ENCODE peak calls at places on chromosomes 4 and X, in nine cellular contexts. S is heart left ventricle, J is mucosa of descending colon, Y is lower lobe of right lung, M is fibroblast of lung, F is cardiac muscle cell, E is heart right ventricle, L is astrocyte, R is left lung. Z is an unnamed sample.

GRCh38 chrX:11462136-11462535 is 168.9 kb downstream of the AMELX start:
- DNase-seq in E (no peak), L (no peak), F (no peak), S (no peak), J (no peak), R (no peak), Y (no peak), M (no peak), Z (no peak)

GRCh38 chrX:154458954-154459829 is 1.1 kb downstream of the PLXNA3 start:
- DNase-seq in S (peak; percentile 55), R (no peak), L (no peak), F (peak; percentile 9), M (no peak), E (peak; percentile 35), J (no peak), Y (peak; percentile 55), Z (peak; percentile 36)

GRCh38 chr4:29311231-29311630 is 1408.9 kb upstream of the PCDH7 start:
- DNase-seq in M (peak; percentile 32), E (no peak), L (peak; percentile 12), J (no peak), S (no peak), Y (no peak), R (no peak), F (no peak), Z (no peak)

GRCh38 chr4:172344266-172344772 is 531.1 kb downstream of the GALNTL6 start:
- DNase-seq in R (no peak), Y (no peak), M (no peak), F (no peak), L (no peak), J (no peak), S (no peak), E (no peak), Z (no peak)

GRCh38 chrX:7996414-7996813 is 69.2 kb upstream of the PNPLA4 start:
- DNase-seq in M (peak; percentile 17), S (no peak), Y (no peak), L (peak; percentile 8), R (no peak), F (peak; percentile 65), E (no peak), J (no peak), Z (no peak)

GRCh38 chrX:13094780-13095425 is 50.5 kb upstream of the FAM9C start:
- DNase-seq in R (no peak), Y (no peak), M (peak; percentile 76), J (no peak), F (no peak), L (peak; percentile 75), E (no peak), S (no peak), Z (no peak)

GRCh38 chr4:155952546-155952945 is 1.1 kb downstream of the CTSO start:
- DNase-seq in M (peak; percentile 44), R (no peak), J (no peak), L (no peak), F (no peak), S (no peak), Y (no peak), E (no peak), Z (no peak)

GRCh38 chr4:137519406-137519805 is 12.9 kb downstream of the PCDH18 start:
- DNase-seq in E (no peak), S (no peak), L (peak; percentile 64), M (peak; percentile 77), F (no peak), J (no peak), R (no peak), Y (no peak), Z (no peak)

GRCh38 chr4:1171306-1172227 is 816 bp downstream of the SPON2 start:
- DNase-seq in S (no peak), R (peak; percentile 82), Y (no peak), J (peak; percentile 56), E (no peak), L (no peak), F (peak; percentile 33), M (no peak), Z (no peak)

GRCh38 chr4:8688908-8689445 is 96.4 kb downstream of the CPZ start:
- DNase-seq in S (no peak), Y (peak; percentile 10), L (no peak), R (no peak), E (no peak), F (no peak), J (no peak), M (no peak), Z (no peak)

GRCh38 chrX:150696264-150696789 is 3.1 kb downstream of the MTMR1 start:
- DNase-seq in Y (no peak), M (no peak), S (no peak), E (no peak), J (no peak), R (no peak), F (no peak), L (no peak), Z (no peak)

GRCh38 chr4:22496165-22496813 is 19.6 kb downstream of the ADGRA3 start:
- DNase-seq in J (no peak), L (peak; percentile 63), E (no peak), S (no peak), M (peak; percentile 63), R (no peak), F (no peak), Y (no peak), Z (no peak)

GRCh38 chr4:81666491-81666890 is 194.8 kb upstream of the RASGEF1B start:
- DNase-seq in Y (no peak), E (no peak), M (no peak), J (no peak), S (no peak), F (no peak), L (no peak), R (no peak), Z (no peak)

GRCh38 chr4:182325848-182326255 is 82.7 kb downstream of the TENM3 start:
- DNase-seq in J (no peak), F (peak; percentile 83), S (peak; percentile 67), Y (no peak), M (no peak), R (no peak), L (no peak), E (peak; percentile 16), Z (no peak)

GRCh38 chr4:71292228-71292627 is 46.6 kb upstream of the SLC4A4 start:
- DNase-seq in Y (no peak), L (no peak), R (no peak), S (no peak), M (no peak), E (no peak), J (no peak), F (no peak), Z (no peak)

GRCh38 chr4:85611661-85612060 is 136.7 kb downstream of the ARHGAP24 start:
- DNase-seq in E (no peak), J (no peak), L (no peak), Y (no peak), S (no peak), M (no peak), F (no peak), R (no peak), Z (no peak)
- H3K4me1 ChIP-seq in E (no peaks in the 10 kb centered on the region), J (no peaks in the 10 kb centered on the region), L (no peaks in the 10 kb centered on the region), Y (no peaks in the 10 kb centered on the region), S (no peaks in the 10 kb centered on the region), M (no peaks in the 10 kb centered on the region), F (no peaks in the 10 kb centered on the region), R (no peaks in the 10 kb centered on the region), Z (no peaks in the 10 kb centered on the region)

GRCh38 chr4:184383497-184384055 is 90.8 kb downstream of the IRF2 start:
- DNase-seq in R (no peak), Y (no peak), J (no peak), S (peak; percentile 59), F (no peak), L (peak; percentile 95), M (peak; percentile 96), E (no peak), Z (no peak)
- H3K4me3 ChIP-seq in R (no peak overlapping the region), Y (peak overlapping the region; percentile 37), J (no peak overlapping the region), S (peak overlapping the region; percentile 26), F (no peak overlapping the region), L (peak overlapping the region; percentile 59), M (peak overlapping the region; percentile 44), E (peak overlapping the region; percentile 9), Z (peak overlapping the region; percentile 47)

GRCh38 chr4:5051210-5051691 is at the start of gene STK32B:
- DNase-seq in M (peak; percentile 84), Y (peak; percentile 65), S (peak; percentile 72), L (peak; percentile 75), R (peak; percentile 88), J (peak; percentile 63), E (peak; percentile 70), F (peak; percentile 61), Z (no peak)

GRCh38 chr4:5051692-5052423 is 578 bp downstream of the STK32B start:
- DNase-seq in S (no peak), Y (peak; percentile 47), M (peak; percentile 20), J (no peak), F (peak; percentile 1), L (peak; percentile 19), R (peak; percentile 85), E (peak; percentile 19), Z (no peak)

GRCh38 chr4:5054532-5054931 is 3.3 kb downstream of the STK32B start:
- DNase-seq in F (no peak), E (no peak), R (no peak), M (no peak), L (peak; percentile 16), Y (no peak), J (no peak), S (no peak), Z (no peak)

GRCh38 chr4:5052424-5052702 is 1.1 kb downstream of the STK32B start:
- DNase-seq in J (no peak), R (no peak), E (no peak), F (no peak), S (no peak), Y (no peak), M (no peak), L (no peak), Z (no peak)

DNA sequence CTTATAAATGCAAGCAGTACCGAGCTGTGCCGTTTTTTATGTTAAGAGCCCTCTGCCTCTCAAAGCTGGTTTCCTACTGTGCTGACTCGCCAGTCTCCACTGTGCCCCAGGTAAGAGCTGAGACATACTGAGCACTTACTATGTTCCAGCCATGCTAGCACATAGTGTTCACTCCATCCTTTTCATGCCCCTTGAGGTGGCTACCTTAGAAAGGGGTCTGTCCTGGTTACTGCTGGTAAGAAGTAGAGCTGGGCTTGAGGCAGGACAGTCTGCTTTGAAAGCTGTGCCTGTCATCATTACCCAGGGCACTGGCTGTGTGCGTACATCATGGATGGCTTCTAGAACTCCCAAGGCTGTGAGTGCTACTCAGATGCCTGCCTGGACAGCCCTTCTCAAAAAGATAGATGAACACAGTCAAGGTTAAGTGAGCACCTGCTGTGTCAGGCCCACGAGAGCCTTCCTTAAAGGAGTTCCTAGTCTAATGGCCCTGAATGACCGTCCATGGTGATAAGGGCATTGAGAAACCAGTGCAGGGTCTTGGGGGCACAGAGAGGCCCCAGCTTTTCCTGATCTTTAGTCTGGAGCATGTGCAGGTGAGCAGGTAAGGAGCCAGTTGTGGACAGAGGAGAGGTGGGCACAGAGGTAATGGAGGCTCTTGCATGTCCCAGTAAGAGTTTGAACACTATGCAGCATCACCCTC is 1.6 kb downstream of the STK32B start:
- DNase-seq in L (no peak), Y (no peak), J (no peak), E (no peak), M (no peak), S (no peak), R (no peak), F (no peak), Z (no peak)
- H3K4me1 ChIP-seq in L (peaks cover 13% of the 10 kb centered on the region), Y (peaks cover 21% of the 10 kb centered on the region), J (no peaks in the 10 kb centered on the region), E (peaks cover 13% of the 10 kb centered on the region), M (peaks cover 2% of the 10 kb centered on the region), S (no peaks in the 10 kb centered on the region), R (peaks cover 21% of the 10 kb centered on the region), F (peaks cover 4% of the 10 kb centered on the region), Z (no peaks in the 10 kb centered on the region)

DNA sequence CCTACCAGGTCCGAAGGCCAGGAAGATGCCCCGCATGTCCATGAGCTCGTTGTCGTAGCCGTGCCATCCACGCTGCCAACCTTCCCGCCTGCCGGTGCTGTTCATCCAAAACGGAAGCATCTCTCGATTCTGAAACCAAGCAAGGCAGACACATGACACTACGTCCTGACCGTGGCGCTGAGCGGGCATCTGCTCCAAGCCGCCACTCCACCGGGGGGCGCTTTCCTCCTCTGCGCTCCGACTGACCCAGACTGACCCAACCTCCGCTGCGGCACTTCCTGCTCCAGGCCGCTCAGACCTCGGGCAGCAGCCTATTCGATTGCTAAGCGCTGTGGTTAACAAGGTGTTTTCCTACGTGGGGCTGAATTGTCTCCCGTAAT is 120.4 kb downstream of the ENPP6 start:
- DNase-seq in J (peak; percentile 58), F (no peak), R (peak; percentile 88), E (peak; percentile 73), M (no peak), L (no peak), Y (peak; percentile 70), S (peak; percentile 61), Z (no peak)
- H3K4me3 ChIP-seq in J (no peak overlapping the region), F (no peak overlapping the region), R (peak overlapping the region; percentile 21), E (peak overlapping the region; percentile 24), M (peak overlapping the region; percentile 35), L (no peak overlapping the region), Y (peak overlapping the region; percentile 34), S (peak overlapping the region; percentile 34), Z (peak overlapping the region; percentile 36)

Z was measured in gastrocnemius medialis.